ENCODE peak calls at places on chromosomes 11 and 22, in six cellular contexts. One of them, this sample, is unnamed.

GRCh38 chr22:38649841-38650522 is 6.2 kb downstream of the FAM227A start:
- DNase-seq in cardiac muscle cell: no peak
- DNase-seq in stimulated activated CD4-positive, alpha-beta T cell treated with anti-CD3 and anti-CD28 coated beads, Interleukin-4, amount 100 ng/mL, for 1 hour: no peak
- DNase-seq in HCEC 1CT: no peak
- DNase-seq in mammary epithelial cell: peak; percentile 94
- DNase-seq in Kasumi-1: no peak
- DNase-seq in this sample: no peak

GRCh38 chr22:42564699-42565098 is 10.9 kb downstream of the SERHL2 start:
- DNase-seq in cardiac muscle cell: no peak
- DNase-seq in stimulated activated CD4-positive, alpha-beta T cell treated with anti-CD3 and anti-CD28 coated beads, Interleukin-4, amount 100 ng/mL, for 1 hour: no peak
- DNase-seq in HCEC 1CT: no peak
- DNase-seq in mammary epithelial cell: no peak
- DNase-seq in Kasumi-1: no peak
- DNase-seq in this sample: no peak

GRCh38 chr11:14054708-14055107 is 92.2 kb downstream of the SPON1 start:
- DNase-seq in cardiac muscle cell: no peak
- DNase-seq in stimulated activated CD4-positive, alpha-beta T cell treated with anti-CD3 and anti-CD28 coated beads, Interleukin-4, amount 100 ng/mL, for 1 hour: no peak
- DNase-seq in HCEC 1CT: peak; percentile 2
- DNase-seq in mammary epithelial cell: peak; percentile 39
- DNase-seq in Kasumi-1: no peak
- DNase-seq in this sample: no peak

GRCh38 chr11:130070829-130071205 is 1.1 kb downstream of the APLP2 start:
- DNase-seq in cardiac muscle cell: peak; percentile 54
- DNase-seq in stimulated activated CD4-positive, alpha-beta T cell treated with anti-CD3 and anti-CD28 coated beads, Interleukin-4, amount 100 ng/mL, for 1 hour: no peak
- DNase-seq in HCEC 1CT: peak; percentile 26
- DNase-seq in mammary epithelial cell: peak; percentile 22
- DNase-seq in Kasumi-1: peak; percentile 68
- DNase-seq in this sample: no peak

GRCh38 chr11:69325446-69325845 is 31.5 kb downstream of the MYEOV start:
- DNase-seq in cardiac muscle cell: no peak
- DNase-seq in stimulated activated CD4-positive, alpha-beta T cell treated with anti-CD3 and anti-CD28 coated beads, Interleukin-4, amount 100 ng/mL, for 1 hour: no peak
- DNase-seq in HCEC 1CT: no peak
- DNase-seq in mammary epithelial cell: no peak
- DNase-seq in Kasumi-1: no peak
- DNase-seq in this sample: no peak

GRCh38 chr11:133230446-133230845 is 301.9 kb downstream of the OPCML start:
- DNase-seq in cardiac muscle cell: no peak
- DNase-seq in stimulated activated CD4-positive, alpha-beta T cell treated with anti-CD3 and anti-CD28 coated beads, Interleukin-4, amount 100 ng/mL, for 1 hour: no peak
- DNase-seq in HCEC 1CT: no peak
- DNase-seq in mammary epithelial cell: no peak
- DNase-seq in Kasumi-1: no peak
- DNase-seq in this sample: no peak

GRCh38 chr11:104856607-104857006 is 41.7 kb downstream of the CASP12 start:
- DNase-seq in cardiac muscle cell: no peak
- DNase-seq in stimulated activated CD4-positive, alpha-beta T cell treated with anti-CD3 and anti-CD28 coated beads, Interleukin-4, amount 100 ng/mL, for 1 hour: no peak
- DNase-seq in HCEC 1CT: no peak
- DNase-seq in mammary epithelial cell: no peak
- DNase-seq in Kasumi-1: no peak
- DNase-seq in this sample: no peak

GRCh38 chr22:34427436-34427835 is 507.2 kb upstream of the LARGE1 start:
- DNase-seq in cardiac muscle cell: no peak
- DNase-seq in stimulated activated CD4-positive, alpha-beta T cell treated with anti-CD3 and anti-CD28 coated beads, Interleukin-4, amount 100 ng/mL, for 1 hour: no peak
- DNase-seq in HCEC 1CT: no peak
- DNase-seq in mammary epithelial cell: peak; percentile 12
- DNase-seq in Kasumi-1: no peak
- DNase-seq in this sample: no peak

GRCh38 chr11:22792497-22792896 is 37.1 kb downstream of the SVIP start:
- DNase-seq in cardiac muscle cell: no peak
- DNase-seq in stimulated activated CD4-positive, alpha-beta T cell treated with anti-CD3 and anti-CD28 coated beads, Interleukin-4, amount 100 ng/mL, for 1 hour: no peak
- DNase-seq in HCEC 1CT: peak; percentile 23
- DNase-seq in mammary epithelial cell: peak; percentile 84
- DNase-seq in Kasumi-1: no peak
- DNase-seq in this sample: no peak

GRCh38 chr22:35475545-35475944 is 65.1 kb upstream of the RASD2 start:
- DNase-seq in cardiac muscle cell: no peak
- DNase-seq in stimulated activated CD4-positive, alpha-beta T cell treated with anti-CD3 and anti-CD28 coated beads, Interleukin-4, amount 100 ng/mL, for 1 hour: no peak
- DNase-seq in HCEC 1CT: no peak
- DNase-seq in mammary epithelial cell: no peak
- DNase-seq in Kasumi-1: no peak
- DNase-seq in this sample: no peak

GRCh38 chr11:11157201-11157600 is 195.8 kb downstream of the CSNK2A3 start:
- DNase-seq in cardiac muscle cell: peak; percentile 66
- DNase-seq in stimulated activated CD4-positive, alpha-beta T cell treated with anti-CD3 and anti-CD28 coated beads, Interleukin-4, amount 100 ng/mL, for 1 hour: peak; percentile 47
- DNase-seq in HCEC 1CT: peak; percentile 11
- DNase-seq in mammary epithelial cell: no peak
- DNase-seq in Kasumi-1: peak; percentile 67
- DNase-seq in this sample: peak; percentile 17